ENCODE peak calls at places on chromosomes 6 and 20, in six cellular contexts. One of them, this sample, is unnamed.

GRCh38 chr20:15642099-15642498 is 931.1 kb downstream of the KIF16B start:
- DNase-seq in transverse colon: no peak
- DNase-seq in SK-N-SH: peak; percentile 11
- DNase-seq in K562: no peak
- DNase-seq in stomach: no peak
- DNase-seq in A549: no peak
- DNase-seq in this sample: no peak

GRCh38 chr6:167910007-167910406 is 83.3 kb downstream of the AFDN start:
- DNase-seq in transverse colon: no peak
- DNase-seq in SK-N-SH: peak; percentile 21
- DNase-seq in K562: no peak
- DNase-seq in stomach: no peak
- DNase-seq in A549: no peak
- DNase-seq in this sample: no peak

GRCh38 chr20:22729616-22730236 is 145.4 kb upstream of the FOXA2 start:
- DNase-seq in transverse colon: no peak
- DNase-seq in SK-N-SH: no peak
- DNase-seq in K562: peak; percentile 3
- DNase-seq in stomach: no peak
- DNase-seq in A549: no peak
- DNase-seq in this sample: no peak

GRCh38 chr20:47509104-47509661 is 7.5 kb downstream of the NCOA3 start:
- DNase-seq in transverse colon: no peak
- DNase-seq in SK-N-SH: no peak
- DNase-seq in K562: no peak
- DNase-seq in stomach: no peak
- DNase-seq in A549: no peak
- DNase-seq in this sample: no peak

GRCh38 chr6:5695260-5696245 is 311.2 kb downstream of the NRN1 start:
- DNase-seq in transverse colon: peak; percentile 19
- DNase-seq in SK-N-SH: no peak
- DNase-seq in K562: no peak
- DNase-seq in stomach: no peak
- DNase-seq in A549: no peak
- DNase-seq in this sample: no peak

GRCh38 chr6:156146891-156147290 is 630.3 kb upstream of the ARID1B start:
- DNase-seq in transverse colon: no peak
- DNase-seq in SK-N-SH: no peak
- DNase-seq in K562: no peak
- DNase-seq in stomach: no peak
- DNase-seq in A549: no peak
- DNase-seq in this sample: no peak

GRCh38 chr20:19003759-19004336 is 190.3 kb downstream of the SCP2D1 start:
- DNase-seq in transverse colon: no peak
- DNase-seq in SK-N-SH: no peak
- DNase-seq in K562: no peak
- DNase-seq in stomach: no peak
- DNase-seq in A549: no peak
- DNase-seq in this sample: no peak

GRCh38 chr6:26243742-26244141 is 121.3 kb upstream of the BTN3A2 start:
- DNase-seq in transverse colon: peak; percentile 83
- DNase-seq in SK-N-SH: no peak
- DNase-seq in K562: no peak
- DNase-seq in stomach: no peak
- DNase-seq in A549: no peak
- DNase-seq in this sample: no peak

GRCh38 chr20:44496976-44497375 is 21.3 kb downstream of the TTPAL start:
- DNase-seq in transverse colon: no peak
- DNase-seq in SK-N-SH: no peak
- DNase-seq in K562: no peak
- DNase-seq in stomach: no peak
- DNase-seq in A549: peak; percentile 43
- DNase-seq in this sample: no peak

GRCh38 chr6:156848123-156848522 is 70.9 kb downstream of the ARID1B start:
- DNase-seq in transverse colon: no peak
- DNase-seq in SK-N-SH: no peak
- DNase-seq in K562: no peak
- DNase-seq in stomach: no peak
- DNase-seq in A549: no peak
- DNase-seq in this sample: no peak

GRCh38 chr6:109869398-109870165 is 108.5 kb upstream of the GPR6 start:
- DNase-seq in transverse colon: no peak
- DNase-seq in SK-N-SH: no peak
- DNase-seq in K562: no peak
- DNase-seq in stomach: no peak
- DNase-seq in A549: no peak
- DNase-seq in this sample: no peak

GRCh38 chr6:124490123-124490522 is 472.1 kb upstream of the RNF217 start:
- DNase-seq in transverse colon: no peak
- DNase-seq in SK-N-SH: no peak
- DNase-seq in K562: no peak
- DNase-seq in stomach: no peak
- DNase-seq in A549: no peak
- DNase-seq in this sample: no peak

GRCh38 chr6:90399970-90400369 is 103.3 kb upstream of the BACH2 start:
- DNase-seq in transverse colon: no peak
- DNase-seq in SK-N-SH: no peak
- DNase-seq in K562: no peak
- DNase-seq in stomach: no peak
- DNase-seq in A549: no peak
- DNase-seq in this sample: no peak

GRCh38 chr6:12265795-12266194 is 24.4 kb upstream of the EDN1 start:
- DNase-seq in transverse colon: no peak
- DNase-seq in SK-N-SH: no peak
- DNase-seq in K562: no peak
- DNase-seq in stomach: no peak
- DNase-seq in A549: no peak
- DNase-seq in this sample: no peak

GRCh38 chr6:30322527-30323501 is 3.9 kb upstream of the TRIM39 start:
- DNase-seq in transverse colon: no peak
- DNase-seq in SK-N-SH: no peak
- DNase-seq in K562: peak; percentile 69
- DNase-seq in stomach: no peak
- DNase-seq in A549: no peak
- DNase-seq in this sample: no peak
- H3K27ac ChIP-seq in transverse colon: no peak overlapping the region
- H3K27ac ChIP-seq in SK-N-SH: no peak overlapping the region
- H3K27ac ChIP-seq in K562: no peak overlapping the region
- H3K27ac ChIP-seq in stomach: no peak overlapping the region
- H3K27ac ChIP-seq in A549: no peak overlapping the region
- H3K27ac ChIP-seq in this sample: no peak overlapping the region

GRCh38 chr6:1756472-1757129 is 146.9 kb downstream of the FOXC1 start:
- DNase-seq in transverse colon: no peak
- DNase-seq in SK-N-SH: no peak
- DNase-seq in K562: no peak
- DNase-seq in stomach: no peak
- DNase-seq in A549: no peak
- DNase-seq in this sample: no peak
- TF ChIP-seq EP300 in transverse colon: no peak
- TF ChIP-seq EP300 in SK-N-SH: no peak
- TF ChIP-seq EP300 in K562: no peak
- TF ChIP-seq EP300 in stomach: no peak
- TF ChIP-seq EP300 in A549: no peak
- TF ChIP-seq EP300 in this sample: no peak

DNA sequence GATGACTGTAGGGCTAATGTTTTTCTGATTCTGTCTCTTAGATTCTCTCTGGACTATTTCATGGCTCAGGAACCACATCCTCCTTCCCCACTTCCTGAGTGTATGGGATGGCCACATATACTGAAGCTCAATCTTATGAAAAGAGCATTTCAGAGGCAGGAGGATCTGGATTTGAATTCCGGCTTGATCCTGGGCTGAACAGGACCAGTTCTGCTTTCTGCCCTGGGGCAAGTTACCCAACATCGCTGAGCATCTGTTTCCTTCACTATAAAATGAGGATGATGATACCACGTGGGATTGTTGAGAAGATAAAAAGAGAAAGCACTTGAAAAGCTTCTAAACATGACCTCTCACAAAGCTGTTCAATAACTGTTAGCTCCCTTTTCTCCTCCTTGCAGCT is 168.4 kb upstream of the TNFAIP3 start:
- DNase-seq in transverse colon: peak; percentile 15
- DNase-seq in SK-N-SH: no peak
- DNase-seq in K562: no peak
- DNase-seq in stomach: no peak
- DNase-seq in A549: no peak
- DNase-seq in this sample: peak; percentile 46
- H3K27ac ChIP-seq in transverse colon: no peak overlapping the region
- H3K27ac ChIP-seq in SK-N-SH: no peak overlapping the region
- H3K27ac ChIP-seq in K562: no peak overlapping the region
- H3K27ac ChIP-seq in stomach: no peak overlapping the region
- H3K27ac ChIP-seq in A549: no peak overlapping the region
- H3K27ac ChIP-seq in this sample: peak overlapping the region; percentile 56

GRCh38 chr6:13383280-13384163 is 55.2 kb upstream of the TBC1D7 start:
- DNase-seq in transverse colon: no peak
- DNase-seq in SK-N-SH: no peak
- DNase-seq in K562: no peak
- DNase-seq in stomach: no peak
- DNase-seq in A549: no peak
- DNase-seq in this sample: no peak

GRCh38 chr6:13390658-13391057 is 62.3 kb upstream of the TBC1D7 start:
- DNase-seq in transverse colon: no peak
- DNase-seq in SK-N-SH: no peak
- DNase-seq in K562: no peak
- DNase-seq in stomach: no peak
- DNase-seq in A549: no peak
- DNase-seq in this sample: no peak

GRCh38 chr6:13380761-13381160 is 52.4 kb upstream of the TBC1D7 start:
- DNase-seq in transverse colon: no peak
- DNase-seq in SK-N-SH: no peak
- DNase-seq in K562: peak; percentile 90
- DNase-seq in stomach: no peak
- DNase-seq in A549: no peak
- DNase-seq in this sample: no peak

GRCh38 chr6:13384506-13384905 is 56.2 kb upstream of the TBC1D7 start:
- DNase-seq in transverse colon: no peak
- DNase-seq in SK-N-SH: no peak
- DNase-seq in K562: no peak
- DNase-seq in stomach: no peak
- DNase-seq in A549: no peak
- DNase-seq in this sample: no peak

GRCh38 chr6:13384966-13385365 is 56.6 kb upstream of the TBC1D7 start:
- DNase-seq in transverse colon: no peak
- DNase-seq in SK-N-SH: peak; percentile 66
- DNase-seq in K562: no peak
- DNase-seq in stomach: no peak
- DNase-seq in A549: no peak
- DNase-seq in this sample: no peak
- TF ChIP-seq EP300 in transverse colon: no peak
- TF ChIP-seq EP300 in SK-N-SH: no peak
- TF ChIP-seq EP300 in K562: no peak
- TF ChIP-seq EP300 in stomach: no peak
- TF ChIP-seq EP300 in A549: no peak
- TF ChIP-seq EP300 in this sample: no peak

GRCh38 chr6:97097068-97098047 is 172.8 kb downstream of the KLHL32 start:
- DNase-seq in transverse colon: no peak
- DNase-seq in SK-N-SH: no peak
- DNase-seq in K562: no peak
- DNase-seq in stomach: no peak
- DNase-seq in A549: no peak
- DNase-seq in this sample: no peak
- H3K27ac ChIP-seq in transverse colon: no peak overlapping the region
- H3K27ac ChIP-seq in SK-N-SH: no peak overlapping the region
- H3K27ac ChIP-seq in K562: no peak overlapping the region
- H3K27ac ChIP-seq in stomach: no peak overlapping the region
- H3K27ac ChIP-seq in A549: no peak overlapping the region
- H3K27ac ChIP-seq in this sample: peak overlapping the region; percentile 5

GRCh38 chr6:159761135-159761872 is 541 bp upstream of the ACAT2 start:
- DNase-seq in transverse colon: peak; percentile 31
- DNase-seq in SK-N-SH: peak; percentile 36
- DNase-seq in K562: peak; percentile 52
- DNase-seq in stomach: peak; percentile 29
- DNase-seq in A549: no peak
- DNase-seq in this sample: no peak
- TF ChIP-seq EP300 in transverse colon: no peak
- TF ChIP-seq EP300 in SK-N-SH: no peak
- TF ChIP-seq EP300 in K562: peak; percentile 3
- TF ChIP-seq EP300 in stomach: no peak
- TF ChIP-seq EP300 in A549: no peak
- TF ChIP-seq EP300 in this sample: no peak

GRCh38 chr6:88650029-88650619 is 313.3 kb downstream of the RNGTT start:
- DNase-seq in transverse colon: no peak
- DNase-seq in SK-N-SH: no peak
- DNase-seq in K562: no peak
- DNase-seq in stomach: no peak
- DNase-seq in A549: no peak
- DNase-seq in this sample: no peak

GRCh38 chr6:88650979-88651378 is 312.4 kb downstream of the RNGTT start:
- DNase-seq in transverse colon: no peak
- DNase-seq in SK-N-SH: no peak
- DNase-seq in K562: no peak
- DNase-seq in stomach: no peak
- DNase-seq in A549: no peak
- DNase-seq in this sample: no peak

GRCh38 chr6:88655586-88655985 is 307.8 kb downstream of the RNGTT start:
- DNase-seq in transverse colon: no peak
- DNase-seq in SK-N-SH: no peak
- DNase-seq in K562: no peak
- DNase-seq in stomach: no peak
- DNase-seq in A549: no peak
- DNase-seq in this sample: no peak

GRCh38 chr6:88653936-88654335 is 309.5 kb downstream of the RNGTT start:
- DNase-seq in transverse colon: no peak
- DNase-seq in SK-N-SH: no peak
- DNase-seq in K562: no peak
- DNase-seq in stomach: no peak
- DNase-seq in A549: no peak
- DNase-seq in this sample: no peak

GRCh38 chr6:88651400-88651799 is 312.0 kb downstream of the RNGTT start:
- DNase-seq in transverse colon: no peak
- DNase-seq in SK-N-SH: no peak
- DNase-seq in K562: no peak
- DNase-seq in stomach: no peak
- DNase-seq in A549: no peak
- DNase-seq in this sample: no peak
- H3K27ac ChIP-seq in transverse colon: no peak overlapping the region
- H3K27ac ChIP-seq in SK-N-SH: no peak overlapping the region
- H3K27ac ChIP-seq in K562: no peak overlapping the region
- H3K27ac ChIP-seq in stomach: no peak overlapping the region
- H3K27ac ChIP-seq in A549: no peak overlapping the region
- H3K27ac ChIP-seq in this sample: no peak overlapping the region

GRCh38 chr6:66687611-66688140 is 980.6 kb upstream of the EYS start:
- DNase-seq in transverse colon: no peak
- DNase-seq in SK-N-SH: no peak
- DNase-seq in K562: no peak
- DNase-seq in stomach: no peak
- DNase-seq in A549: no peak
- DNase-seq in this sample: no peak
- TF ChIP-seq EP300 in transverse colon: no peak
- TF ChIP-seq EP300 in SK-N-SH: no peak
- TF ChIP-seq EP300 in K562: no peak
- TF ChIP-seq EP300 in stomach: no peak
- TF ChIP-seq EP300 in A549: no peak
- TF ChIP-seq EP300 in this sample: no peak

GRCh38 chr6:146543940-146544661 is 468 bp downstream of the RAB32 start:
- DNase-seq in transverse colon: peak; percentile 67
- DNase-seq in SK-N-SH: no peak
- DNase-seq in K562: peak; percentile 23
- DNase-seq in stomach: peak; percentile 49
- DNase-seq in A549: peak; percentile 15
- DNase-seq in this sample: peak; percentile 18
- H3K27ac ChIP-seq in transverse colon: peak overlapping the region; percentile 98
- H3K27ac ChIP-seq in SK-N-SH: peak overlapping the region; percentile 89
- H3K27ac ChIP-seq in K562: peak overlapping the region; percentile 20
- H3K27ac ChIP-seq in stomach: peak overlapping the region; percentile 97
- H3K27ac ChIP-seq in A549: peak overlapping the region; percentile 93
- H3K27ac ChIP-seq in this sample: peak overlapping the region; percentile 98